ENCODE peak calls at places on chromosomes 7 and 10, in four cellular contexts. F is neuronal stem cell, U is IMR-90, K is H1. D is an unnamed sample.

GRCh38 chr7:76065016-76065612 is 17.2 kb downstream of the MDH2 start:
- DNase-seq in F (no peak), K (no peak), U (no peak), D (no peak)

GRCh38 chr7:121515181-121515580 is 119.1 kb upstream of the FAM3C start:
- DNase-seq in U (no peak), K (no peak), F (no peak), D (no peak)

GRCh38 chr7:35038340-35038738 is 1.1 kb upstream of the DPY19L1 start:
- DNase-seq in F (no peak), U (no peak), K (no peak), D (no peak)

GRCh38 chr10:6173203-6173602 is 29.5 kb upstream of the PFKFB3 start:
- DNase-seq in U (no peak), F (no peak), K (peak), D (no peak)

GRCh38 chr10:131654471-131655087 is 246.2 kb upstream of the PPP2R2D start:
- DNase-seq in K (peak), U (no peak), F (no peak), D (no peak)

GRCh38 chr7:70660154-70660818 is 471.7 kb upstream of the GALNT17 start:
- DNase-seq in K (no peak), F (no peak), U (no peak), D (no peak)

GRCh38 chr10:85646312-85646711 is 720.3 kb downstream of the GRID1 start:
- DNase-seq in U (no peak), F (no peak), K (no peak), D (peak)

GRCh38 chr10:117137031-117137910 is 799 bp downstream of the VAX1 start:
- DNase-seq in U (no peak), K (peak), F (no peak), D (no peak)

GRCh38 chr10:74419491-74420466 is 268.8 kb downstream of the ADK start:
- DNase-seq in K (no peak), F (peak), U (peak), D (peak)

GRCh38 chr10:47438857-47439474 is 44.9 kb downstream of the ANXA8 start:
- DNase-seq in F (peak), U (peak), K (no peak), D (peak)

GRCh38 chr10:2111936-2112335 is 374.6 kb upstream of the ADARB2 start:
- DNase-seq in F (no peak), K (no peak), U (no peak), D (peak)

GRCh38 chr7:99406557-99406956 is 1.8 kb downstream of the PDAP1 start:
- DNase-seq in U (no peak), F (no peak), K (no peak), D (no peak)

GRCh38 chr7:137850586-137850985 is 3.8 kb upstream of the DGKI start:
- DNase-seq in F (no peak), U (peak), K (no peak), D (no peak)

GRCh38 chr10:83545901-83546391 is 593.4 kb upstream of the GHITM start:
- DNase-seq in K (no peak), U (no peak), F (peak), D (no peak)

GRCh38 chr7:1562126-1562525 is 6.1 kb upstream of the TMEM184A start:
- DNase-seq in F (no peak), U (no peak), K (no peak), D (no peak)

GRCh38 chr7:101602484-101603241 is 26.4 kb downstream of the MYL10 start:
- DNase-seq in F (peak), U (peak), K (peak), D (peak)

GRCh38 chr7:61111-61510 is 131.3 kb upstream of the FAM20C start:
- DNase-seq in U (no peak), F (no peak), K (no peak), D (no peak)

GRCh38 chr7:3979956-3980643 is 679.0 kb downstream of the SDK1 start:
- DNase-seq in F (no peak), K (no peak), U (no peak), D (no peak)

GRCh38 chr10:129099992-129100391 is 367.0 kb upstream of the MGMT start:
- DNase-seq in F (no peak), K (no peak), U (no peak), D (no peak)

GRCh38 chr7:23093546-23093945 is 12.0 kb upstream of the KLHL7 start:
- DNase-seq in K (no peak), U (peak), F (no peak), D (peak)

GRCh38 chr7:118872568-118872967 is 648.1 kb downstream of the ANKRD7 start:
- DNase-seq in K (no peak), U (no peak), F (no peak), D (peak)

GRCh38 chr10:65360497-65360896 is 1565.3 kb upstream of the LRRTM3 start:
- DNase-seq in K (no peak), U (no peak), F (no peak), D (no peak)

GRCh38 chr7:157268540-157268939 is 68.3 kb upstream of the DNAJB6 start:
- DNase-seq in K (no peak), F (no peak), U (peak), D (no peak)

GRCh38 chr10:126528320-126528835 is 140.1 kb upstream of the ADAM12 start:
- DNase-seq in K (no peak), F (no peak), U (no peak), D (no peak)

GRCh38 chr7:138625849-138626230 is 75.3 kb downstream of the SVOPL start:
- DNase-seq in F (no peak), U (no peak), K (no peak), D (no peak)

GRCh38 chr10:79275431-79275851 is 71.8 kb upstream of the PPIF start:
- DNase-seq in K (no peak), U (no peak), F (no peak), D (no peak)

GRCh38 chr7:46565257-46565656 is 644.2 kb upstream of the IGFBP3 start:
- DNase-seq in U (no peak), K (no peak), F (no peak), D (no peak)

GRCh38 chr10:58177362-58177947 is 90.2 kb downstream of the IPMK start:
- DNase-seq in K (no peak), U (peak), F (no peak), D (peak)

GRCh38 chr7:16770657-16771329 is 17.2 kb downstream of the TSPAN13 start:
- DNase-seq in F (no peak), U (no peak), K (no peak), D (no peak)

GRCh38 chr10:47008769-47009168 is 97.5 kb downstream of the PTPN20 start:
- DNase-seq in F (no peak), U (no peak), K (no peak), D (no peak)

GRCh38 chr7:116025098-116025809 is 5.3 kb downstream of the TFEC start:
- DNase-seq in F (no peak), K (no peak), U (peak), D (peak)

GRCh38 chr10:3781458-3782098 is 3.4 kb downstream of the KLF6 start:
- DNase-seq in K (no peak), U (peak), F (no peak), D (peak)

GRCh38 chr10:114083040-114083439 is 39.4 kb downstream of the ADRB1 start:
- DNase-seq in K (no peak), U (no peak), F (no peak), D (no peak)

GRCh38 chr7:99707096-99707495 is 27.3 kb upstream of the CYP3A5 start:
- DNase-seq in K (no peak), F (no peak), U (peak), D (peak)

GRCh38 chr7:133513608-133514007 is 260.7 kb downstream of the EXOC4 start:
- DNase-seq in U (peak), F (no peak), K (no peak), D (peak)

GRCh38 chr10:50600831-50601466 is 22.8 kb downstream of the SGMS1 start:
- DNase-seq in K (no peak), F (no peak), U (peak), D (peak)

GRCh38 chr7:115494529-115495147 is 535.9 kb downstream of the TFEC start:
- DNase-seq in K (no peak), F (no peak), U (no peak), D (no peak)

GRCh38 chr10:46094931-46095755 is 49.1 kb upstream of the MSMB start:
- DNase-seq in K (no peak), U (no peak), F (no peak), D (peak)

GRCh38 chr7:92135100-92135429 is 788 bp upstream of the CYP51A1 start:
- DNase-seq in U (no peak), K (no peak), F (no peak), D (no peak)

GRCh38 chr7:40299097-40299496 is 164.3 kb downstream of the SUGCT start:
- DNase-seq in U (peak), F (no peak), K (no peak), D (peak)

GRCh38 chr10:133359554-133359971 is 1.7 kb upstream of the FUOM start:
- DNase-seq in F (no peak), U (no peak), K (no peak), D (no peak)

GRCh38 chr10:133361773-133362441 is 4.1 kb upstream of the FUOM start:
- DNase-seq in F (no peak), U (no peak), K (no peak), D (no peak)

GRCh38 chr10:133359972-133360610 is 2.3 kb upstream of the FUOM start:
- DNase-seq in K (no peak), F (no peak), U (no peak), D (no peak)

GRCh38 chr10:133362846-133363245 is 5.0 kb upstream of the FUOM start:
- DNase-seq in U (no peak), K (no peak), F (no peak), D (no peak)

GRCh38 chr10:133361227-133361626 is 3.4 kb upstream of the FUOM start:
- DNase-seq in F (no peak), K (no peak), U (no peak), D (no peak)
- H3K27ac ChIP-seq in F (no peak), K (no peak), U (no peak), D (no peak)

GRCh38 chr7:151249732-151250072 is 1.2 kb upstream of the SMARCD3 start:
- DNase-seq in U (peak), K (no peak), F (peak), D (peak)

GRCh38 chr7:151251926-151252835 is 3.7 kb upstream of the SMARCD3 start:
- DNase-seq in F (peak), U (peak), K (peak), D (peak)

GRCh38 chr7:151250181-151251095 is 1.9 kb upstream of the SMARCD3 start:
- DNase-seq in K (no peak), U (no peak), F (no peak), D (no peak)

GRCh38 chr7:151252961-151253691 is 4.6 kb upstream of the SMARCD3 start:
- DNase-seq in K (peak), F (peak), U (no peak), D (peak)

GRCh38 chr7:151251328-151251925 is 2.9 kb upstream of the SMARCD3 start:
- DNase-seq in F (peak), K (peak), U (peak), D (peak)
- H4K91ac ChIP-seq in F (no peak), K (peak), U (peak), D (peak)

GRCh38 chr10:108000365-108000764 is 835.9 kb upstream of the SORCS1 start:
- DNase-seq in K (no peak), F (no peak), U (no peak), D (no peak)

GRCh38 chr10:108003061-108003460 is 838.6 kb upstream of the SORCS1 start:
- DNase-seq in U (no peak), K (no peak), F (no peak), D (no peak)

GRCh38 chr10:108003576-108003975 is 839.1 kb upstream of the SORCS1 start:
- DNase-seq in K (no peak), F (no peak), U (no peak), D (no peak)

GRCh38 chr10:108005627-108006026 is 841.1 kb upstream of the SORCS1 start:
- DNase-seq in F (no peak), K (no peak), U (no peak), D (no peak)
- H3K27ac ChIP-seq in F (no peak), K (no peak), U (no peak), D (no peak)

DNA sequence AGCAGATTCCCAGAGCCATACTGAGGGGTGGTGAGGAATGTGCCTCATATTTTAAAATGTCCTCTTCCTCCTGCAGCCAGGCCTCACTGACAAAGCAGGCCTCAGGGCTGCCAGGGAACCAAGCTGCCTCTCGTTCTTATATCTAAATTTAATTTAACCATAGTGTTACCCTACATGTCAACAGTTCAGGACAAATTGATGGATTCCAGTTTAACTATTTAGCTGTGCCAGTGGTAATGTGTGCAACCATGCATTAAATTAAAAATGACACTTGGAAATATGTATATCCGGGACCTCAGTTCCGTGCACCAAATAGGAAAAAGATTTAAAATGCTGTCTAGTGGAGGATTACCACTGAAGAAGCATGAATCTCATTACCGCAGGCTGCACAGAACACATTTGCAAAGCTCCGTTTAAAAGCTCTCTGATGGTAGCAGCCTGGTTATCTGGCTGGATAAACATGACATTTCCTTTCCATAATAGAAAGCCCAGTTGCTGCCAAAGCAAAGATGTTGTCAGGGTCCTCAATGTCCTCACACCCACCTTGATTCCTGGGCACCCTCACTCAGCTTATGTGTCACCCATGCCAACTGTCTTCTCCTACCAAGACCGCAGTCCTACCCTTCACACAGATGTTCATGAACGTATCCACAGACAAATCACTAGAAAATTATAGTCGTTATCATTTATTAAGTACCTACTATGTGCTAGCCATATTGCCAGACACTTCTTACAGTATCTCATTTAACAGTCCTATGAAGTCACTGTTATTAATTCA is 73.3 kb upstream of the FRMD4A start:
- DNase-seq in F (no peak), U (no peak), K (no peak), D (no peak)
- H4K91ac ChIP-seq in F (no peak), U (peak), K (no peak), D (no peak)

GRCh38 chr7:8184241-8184640 is 77.7 kb downstream of the ICA1 start:
- DNase-seq in U (no peak), F (no peak), K (no peak), D (no peak)
- H3K27ac ChIP-seq in U (no peak), F (no peak), K (no peak), D (no peak)

GRCh38 chr10:87634311-87634710 is 25.4 kb upstream of the PAPSS2 start:
- DNase-seq in K (no peak), U (peak), F (no peak), D (peak)

GRCh38 chr10:87640043-87640442 is 19.6 kb upstream of the PAPSS2 start:
- DNase-seq in U (peak), K (no peak), F (no peak), D (no peak)

GRCh38 chr10:87639493-87639892 is 20.2 kb upstream of the PAPSS2 start:
- DNase-seq in K (no peak), F (no peak), U (no peak), D (no peak)

GRCh38 chr10:87635498-87636312 is 24.0 kb upstream of the PAPSS2 start:
- DNase-seq in F (no peak), K (no peak), U (peak), D (peak)

GRCh38 chr10:87636313-87636915 is 23.3 kb upstream of the PAPSS2 start:
- DNase-seq in K (no peak), F (no peak), U (no peak), D (no peak)
- H4K91ac ChIP-seq in K (no peak), F (no peak), U (no peak), D (no peak)

GRCh38 chr10:62057359-62057758 is 155.9 kb downstream of the ARID5B start:
- DNase-seq in K (no peak), U (no peak), F (no peak), D (peak)
- H3K27ac ChIP-seq in K (no peak), U (peak), F (no peak), D (no peak)

DNA sequence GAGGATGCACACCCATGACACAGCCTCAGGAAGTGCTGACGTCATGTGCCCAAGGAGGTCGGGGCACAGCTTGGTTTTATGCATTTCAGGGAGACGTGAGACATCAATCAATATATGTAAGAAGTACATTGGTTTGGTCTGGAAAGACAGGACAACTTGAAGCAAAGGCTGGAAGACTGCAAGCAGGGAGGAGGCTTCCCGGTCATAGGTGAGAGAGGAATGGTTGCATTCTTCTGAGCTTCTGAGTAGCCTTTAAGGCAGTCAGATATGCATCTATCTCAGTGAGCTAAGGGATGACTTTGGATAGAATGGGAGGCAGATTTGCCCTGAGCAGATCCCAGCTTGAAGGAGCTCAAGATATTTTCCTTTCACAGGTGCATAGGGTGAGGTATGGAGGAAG is 349.5 kb downstream of the TYW1 start:
- DNase-seq in F (no peak), U (no peak), K (no peak), D (no peak)
- H4K91ac ChIP-seq in F (no peak), U (no peak), K (no peak), D (no peak)

GRCh38 chr7:7384228-7384627 is 151.4 kb downstream of the COL28A1 start:
- DNase-seq in U (no peak), K (no peak), F (no peak), D (no peak)
- H3K27ac ChIP-seq in U (no peak), K (no peak), F (no peak), D (no peak)